ENCODE peak calls at places on chromosomes 12 and 14, in five cellular contexts. One of them, this sample, is unnamed.

GRCh38 chr14:88321692-88322504 is 1.2 kb downstream of the KCNK10 start:
- DNase-seq in neural crest cell: no peak
- DNase-seq in HS-5: no peak
- DNase-seq in amygdala: no peak
- DNase-seq in HEK293T: no peak
- DNase-seq in this sample: no peak

GRCh38 chr14:102155150-102155549 is 15.5 kb downstream of the WDR20 start:
- DNase-seq in neural crest cell: no peak
- DNase-seq in amygdala: no peak
- DNase-seq in HEK293T: no peak
- DNase-seq in HS-5: no peak
- DNase-seq in this sample: no peak

GRCh38 chr12:49674318-49674985 is 32.8 kb downstream of the FMNL3 start:
- DNase-seq in HEK293T: no peak
- DNase-seq in amygdala: no peak
- DNase-seq in neural crest cell: no peak
- DNase-seq in HS-5: no peak
- DNase-seq in this sample: no peak

GRCh38 chr12:105100998-105101397 is 6.5 kb upstream of the WASHC4 start:
- DNase-seq in HS-5: no peak
- DNase-seq in amygdala: no peak
- DNase-seq in neural crest cell: no peak
- DNase-seq in HEK293T: no peak
- DNase-seq in this sample: no peak

GRCh38 chr12:31897791-31898503 is 61.3 kb upstream of the RESF1 start:
- DNase-seq in HS-5: no peak
- DNase-seq in amygdala: no peak
- DNase-seq in HEK293T: peak
- DNase-seq in neural crest cell: no peak
- DNase-seq in this sample: peak

GRCh38 chr14:74620497-74620921 is 8.5 kb upstream of the LTBP2 start:
- DNase-seq in HS-5: peak
- DNase-seq in HEK293T: no peak
- DNase-seq in amygdala: no peak
- DNase-seq in neural crest cell: no peak
- DNase-seq in this sample: no peak

GRCh38 chr14:68193970-68194634 is 374.5 kb downstream of the RAD51B start:
- DNase-seq in neural crest cell: no peak
- DNase-seq in amygdala: no peak
- DNase-seq in HS-5: no peak
- DNase-seq in HEK293T: no peak
- DNase-seq in this sample: no peak

GRCh38 chr12:24534632-24535031 is 414.3 kb downstream of the BCAT1 start:
- DNase-seq in HEK293T: no peak
- DNase-seq in HS-5: no peak
- DNase-seq in amygdala: no peak
- DNase-seq in neural crest cell: no peak
- DNase-seq in this sample: no peak

GRCh38 chr12:49295087-49296001 is at the start of gene PRPH:
- DNase-seq in amygdala: no peak
- DNase-seq in neural crest cell: no peak
- DNase-seq in HEK293T: no peak
- DNase-seq in HS-5: no peak
- DNase-seq in this sample: no peak

GRCh38 chr14:103450423-103450822 is 65.2 kb downstream of the MARK3 start:
- DNase-seq in HEK293T: no peak
- DNase-seq in HS-5: no peak
- DNase-seq in neural crest cell: no peak
- DNase-seq in amygdala: no peak
- DNase-seq in this sample: no peak

GRCh38 chr12:56626691-56627090 is 3.4 kb downstream of the BAZ2A start:
- DNase-seq in neural crest cell: no peak
- DNase-seq in HS-5: no peak
- DNase-seq in HEK293T: no peak
- DNase-seq in amygdala: no peak
- DNase-seq in this sample: no peak

GRCh38 chr14:77641207-77641533 is 24.7 kb upstream of the SPTLC2 start:
- DNase-seq in HEK293T: no peak
- DNase-seq in neural crest cell: no peak
- DNase-seq in HS-5: no peak
- DNase-seq in amygdala: no peak
- DNase-seq in this sample: no peak

GRCh38 chr14:65110525-65110924 is 8.2 kb upstream of the MAX start:
- DNase-seq in amygdala: no peak
- DNase-seq in HS-5: no peak
- DNase-seq in HEK293T: no peak
- DNase-seq in neural crest cell: no peak
- DNase-seq in this sample: no peak

GRCh38 chr12:100706029-100706428 is 88.5 kb upstream of the ANO4 start:
- DNase-seq in HEK293T: no peak
- DNase-seq in HS-5: peak
- DNase-seq in amygdala: no peak
- DNase-seq in neural crest cell: no peak
- DNase-seq in this sample: no peak

GRCh38 chr12:6341439-6342139 is at the start of gene TNFRSF1A:
- DNase-seq in HEK293T: peak
- DNase-seq in HS-5: peak
- DNase-seq in neural crest cell: peak
- DNase-seq in amygdala: no peak
- DNase-seq in this sample: no peak

This sample was measured in stimulated activated CD8-positive, alpha-beta memory T cell treated with anti-CD3 and anti-CD28 coated beads, Interleukin-4, amount 100 ng/mL, for 4 hours.